ENCODE peak calls at places on chromosomes 16 and 17, in ten cellular contexts. H is activated T-cell treated with anti-CD3 and anti-CD28 coated beads for 1 hour; O is stimulated activated CD4-positive, alpha-beta T cell treated with anti-CD3 and anti-CD28 coated beads, Interleukin-15, amount 100 ng/mL, for 48 hours; R is AG09319; E is fibroblast of the conjunctiva; X is KG1; M is GM23338; W is hippocampal formation; V is testis; I is ovary. C is an unnamed sample.

GRCh38 chr16:9860876-9861275 is 321.4 kb downstream of the GRIN2A start:
- DNase-seq in O (no peak), I (no peak), E (no peak), X (no peak), V (no peak), W (no peak), H (no peak), M (no peak), R (no peak), C (no peak)

GRCh38 chr17:49723423-49723822 is 15.7 kb upstream of the SLC35B1 start:
- DNase-seq in R (no peak), V (peak), X (no peak), M (no peak), I (peak), O (no peak), H (no peak), W (no peak), E (no peak), C (no peak)

GRCh38 chr16:74449470-74449869 is 28.2 kb upstream of the CLEC18B start:
- DNase-seq in W (no peak), V (no peak), H (no peak), I (no peak), E (peak), R (no peak), M (no peak), O (no peak), X (no peak), C (no peak)

GRCh38 chr17:31517524-31517923 is 126.0 kb downstream of the RAB11FIP4 start:
- DNase-seq in I (no peak), V (no peak), R (no peak), O (no peak), H (no peak), W (no peak), E (no peak), X (no peak), M (peak), C (no peak)

GRCh38 chr17:32323784-32324590 is 18.0 kb downstream of the C17orf75 start:
- DNase-seq in M (no peak), O (no peak), H (no peak), X (no peak), W (peak), V (no peak), E (no peak), R (no peak), I (no peak), C (no peak)

GRCh38 chr17:3813171-3813570 is 12.2 kb upstream of the ITGAE start:
- DNase-seq in E (no peak), V (no peak), M (no peak), H (no peak), X (no peak), I (no peak), W (no peak), R (no peak), O (no peak), C (no peak)

GRCh38 chr17:902463-902862 is 77.1 kb downstream of the NXN start:
- DNase-seq in I (no peak), H (no peak), O (no peak), E (no peak), R (no peak), X (no peak), M (peak), V (no peak), W (no peak), C (no peak)

GRCh38 chr17:63440770-63441335 is 5.3 kb downstream of the CYB561 start:
- DNase-seq in O (no peak), I (no peak), V (no peak), X (no peak), W (no peak), H (no peak), R (no peak), M (no peak), E (no peak), C (no peak)

GRCh38 chr17:60165976-60166375 is 16.2 kb downstream of the CA4 start:
- DNase-seq in W (no peak), M (no peak), E (no peak), H (no peak), V (no peak), O (no peak), R (no peak), I (no peak), X (no peak), C (peak)

GRCh38 chr17:12040478-12040877 is 19.8 kb downstream of the MAP2K4 start:
- DNase-seq in H (no peak), M (no peak), X (no peak), E (no peak), R (no peak), O (no peak), V (no peak), W (no peak), I (no peak), C (no peak)

GRCh38 chr16:86823895-86824671 is 245.7 kb downstream of the FOXL1 start:
- DNase-seq in M (no peak), E (no peak), O (no peak), V (no peak), W (no peak), R (no peak), H (no peak), I (no peak), X (no peak), C (no peak)

GRCh38 chr17:42198897-42199296 is 4.6 kb upstream of the GHDC start:
- DNase-seq in W (no peak), E (no peak), R (no peak), H (no peak), X (no peak), M (no peak), V (no peak), I (no peak), O (no peak), C (no peak)